ENCODE peak calls at places on chromosomes 16 and 17, in four cellular contexts. One of them, this sample, is unnamed. For H3K4me1, the result is how much of the 10 kb centered on the place peaks cover.

GRCh38 chr17:55354010-55354409 is 67.6 kb downstream of the MMD start:
- DNase-seq in transverse colon: no peak
- DNase-seq in lung: no peak
- DNase-seq in IMR-90: no peak
- DNase-seq in this sample: no peak

GRCh38 chr16:65531475-65531874 is 409.6 kb upstream of the CDH11 start:
- DNase-seq in IMR-90: peak
- DNase-seq in lung: no peak
- DNase-seq in transverse colon: no peak
- DNase-seq in this sample: no peak

GRCh38 chr17:45942284-45942683 is 47.9 kb downstream of the MAPT start:
- DNase-seq in IMR-90: no peak
- DNase-seq in lung: no peak
- DNase-seq in transverse colon: peak
- DNase-seq in this sample: peak

GRCh38 chr16:47358816-47359215 is 102.0 kb downstream of the ITFG1 start:
- DNase-seq in transverse colon: no peak
- DNase-seq in lung: no peak
- DNase-seq in IMR-90: peak
- DNase-seq in this sample: no peak

GRCh38 chr17:71846561-71846960 is 274.3 kb upstream of the SOX9 start:
- DNase-seq in lung: no peak
- DNase-seq in transverse colon: no peak
- DNase-seq in IMR-90: no peak
- DNase-seq in this sample: no peak

GRCh38 chr16:80158766-80159165 is 382.0 kb upstream of the DYNLRB2 start:
- DNase-seq in IMR-90: peak
- DNase-seq in transverse colon: no peak
- DNase-seq in lung: no peak
- DNase-seq in this sample: no peak

GRCh38 chr17:29251969-29252866 is 5.6 kb downstream of the CRYBA1 start:
- DNase-seq in lung: no peak
- DNase-seq in IMR-90: peak
- DNase-seq in transverse colon: no peak
- DNase-seq in this sample: no peak

GRCh38 chr16:31360296-31360695 is 5.3 kb downstream of the ITGAX start:
- DNase-seq in transverse colon: no peak
- DNase-seq in lung: no peak
- DNase-seq in IMR-90: no peak
- DNase-seq in this sample: no peak

GRCh38 chr17:27402943-27403342 is 53.3 kb upstream of the KSR1 start:
- DNase-seq in IMR-90: no peak
- DNase-seq in lung: no peak
- DNase-seq in transverse colon: no peak
- DNase-seq in this sample: no peak

GRCh38 chr17:56795510-56795909 is 38.2 kb downstream of the C17orf67 start:
- DNase-seq in IMR-90: no peak
- DNase-seq in transverse colon: no peak
- DNase-seq in lung: no peak
- DNase-seq in this sample: no peak

GRCh38 chr16:30005341-30006094 is 5.3 kb downstream of the DOC2A start:
- DNase-seq in lung: no peak
- DNase-seq in IMR-90: peak
- DNase-seq in transverse colon: peak
- DNase-seq in this sample: peak

GRCh38 chr17:10247806-10248334 is 49.5 kb upstream of the GAS7 start:
- DNase-seq in IMR-90: no peak
- DNase-seq in transverse colon: no peak
- DNase-seq in lung: no peak
- DNase-seq in this sample: no peak

GRCh38 chr16:4316103-4316731 is 350 bp downstream of the GLIS2 start:
- DNase-seq in transverse colon: no peak
- DNase-seq in lung: no peak
- DNase-seq in IMR-90: no peak
- DNase-seq in this sample: peak

GRCh38 chr16:8859913-8860881 is 8.6 kb downstream of the CARHSP1 start:
- DNase-seq in transverse colon: peak
- DNase-seq in IMR-90: peak
- DNase-seq in lung: no peak
- DNase-seq in this sample: no peak

GRCh38 chr17:55763856-55764255 is 13.0 kb downstream of the PCTP start:
- DNase-seq in IMR-90: no peak
- DNase-seq in lung: no peak
- DNase-seq in transverse colon: no peak
- DNase-seq in this sample: no peak

GRCh38 chr16:28823291-28823718 is 506 bp downstream of the ATXN2L start:
- DNase-seq in transverse colon: no peak
- DNase-seq in IMR-90: no peak
- DNase-seq in lung: no peak
- DNase-seq in this sample: no peak

GRCh38 chr16:68711421-68712139 is 25.5 kb upstream of the CDH1 start:
- DNase-seq in IMR-90: no peak
- DNase-seq in lung: no peak
- DNase-seq in transverse colon: no peak
- DNase-seq in this sample: no peak

GRCh38 chr17:1137465-1137894 is 42.3 kb downstream of the ABR start:
- DNase-seq in transverse colon: peak
- DNase-seq in IMR-90: no peak
- DNase-seq in lung: no peak
- DNase-seq in this sample: peak

GRCh38 chr17:66567234-66568170 is 265.1 kb downstream of the PRKCA start:
- DNase-seq in lung: peak
- DNase-seq in transverse colon: peak
- DNase-seq in IMR-90: peak
- DNase-seq in this sample: peak

GRCh38 chr17:33240397-33240796 is 52.7 kb downstream of the ASIC2 start:
- DNase-seq in lung: no peak
- DNase-seq in transverse colon: no peak
- DNase-seq in IMR-90: no peak
- DNase-seq in this sample: no peak

GRCh38 chr17:82020874-82021727 is 1.6 kb downstream of the CENPX start:
- DNase-seq in lung: peak
- DNase-seq in transverse colon: peak
- DNase-seq in IMR-90: peak
- DNase-seq in this sample: peak

GRCh38 chr16:76653390-76654026 is 376.3 kb downstream of the CNTNAP4 start:
- DNase-seq in IMR-90: peak
- DNase-seq in lung: no peak
- DNase-seq in transverse colon: no peak
- DNase-seq in this sample: no peak

GRCh38 chr17:78343433-78344201 is 16.3 kb downstream of the SOCS3 start:
- DNase-seq in transverse colon: peak
- DNase-seq in lung: peak
- DNase-seq in IMR-90: no peak
- DNase-seq in this sample: peak
- H3K4me3 ChIP-seq in transverse colon: no peak
- H3K4me3 ChIP-seq in lung: no peak
- H3K4me3 ChIP-seq in IMR-90: no peak
- H3K4me3 ChIP-seq in this sample: no peak

GRCh38 chr16:11679941-11680911 is 12.0 kb downstream of the SNN start:
- DNase-seq in lung: no peak
- DNase-seq in IMR-90: no peak
- DNase-seq in transverse colon: no peak
- DNase-seq in this sample: no peak

GRCh38 chr16:11676799-11677198 is 8.5 kb downstream of the SNN start:
- DNase-seq in lung: no peak
- DNase-seq in IMR-90: no peak
- DNase-seq in transverse colon: no peak
- DNase-seq in this sample: no peak

GRCh38 chr16:11679250-11679649 is 11.0 kb downstream of the SNN start:
- DNase-seq in lung: no peak
- DNase-seq in IMR-90: no peak
- DNase-seq in transverse colon: no peak
- DNase-seq in this sample: no peak

GRCh38 chr16:11677451-11677951 is 9.2 kb downstream of the SNN start:
- DNase-seq in IMR-90: peak
- DNase-seq in transverse colon: no peak
- DNase-seq in lung: no peak
- DNase-seq in this sample: no peak

GRCh38 chr16:11677959-11678881 is 10.0 kb downstream of the SNN start:
- DNase-seq in lung: no peak
- DNase-seq in IMR-90: no peak
- DNase-seq in transverse colon: no peak
- DNase-seq in this sample: peak
- H3K4me1 ChIP-seq in lung: under half
- H3K4me1 ChIP-seq in IMR-90: under half
- H3K4me1 ChIP-seq in transverse colon: half or more
- H3K4me1 ChIP-seq in this sample: under half

DNA sequence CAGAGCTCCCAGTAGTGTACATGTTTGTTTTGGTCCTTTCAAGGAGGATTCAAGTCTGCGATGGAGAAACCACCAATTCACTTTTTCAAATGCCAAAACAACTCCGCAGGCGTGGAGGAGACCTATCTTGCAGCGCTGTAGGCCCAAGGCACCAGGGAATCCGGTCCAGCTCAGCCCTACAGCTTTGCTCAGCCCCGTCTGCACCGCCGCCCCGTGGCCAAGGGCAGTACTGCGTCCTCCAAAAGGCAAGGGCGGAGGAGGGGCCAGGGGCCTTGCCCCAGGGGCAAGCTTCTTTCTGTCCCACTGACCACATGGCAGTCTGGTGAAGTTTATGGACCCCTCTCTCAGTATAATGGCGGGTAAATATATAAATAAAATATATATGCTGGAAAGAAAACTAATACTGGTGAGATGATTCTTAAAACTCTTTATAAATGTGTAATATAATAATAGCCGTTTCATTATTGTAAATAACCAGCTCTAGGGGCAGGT is 709 bp upstream of the CD300LG start:
- DNase-seq in IMR-90: peak
- DNase-seq in transverse colon: peak
- DNase-seq in lung: peak
- DNase-seq in this sample: peak
- H3K4me3 ChIP-seq in IMR-90: no peak
- H3K4me3 ChIP-seq in transverse colon: no peak
- H3K4me3 ChIP-seq in lung: no peak
- H3K4me3 ChIP-seq in this sample: no peak

GRCh38 chr17:36939944-36940312 is 2.7 kb downstream of the LHX1 start:
- DNase-seq in transverse colon: no peak
- DNase-seq in lung: no peak
- DNase-seq in IMR-90: no peak
- DNase-seq in this sample: no peak

GRCh38 chr17:36938566-36939058 is 1.3 kb downstream of the LHX1 start:
- DNase-seq in lung: no peak
- DNase-seq in IMR-90: no peak
- DNase-seq in transverse colon: no peak
- DNase-seq in this sample: no peak

GRCh38 chr17:36940313-36941264 is 3.3 kb downstream of the LHX1 start:
- DNase-seq in lung: no peak
- DNase-seq in transverse colon: no peak
- DNase-seq in IMR-90: no peak
- DNase-seq in this sample: no peak

GRCh38 chr17:36937961-36938565 is 788 bp downstream of the LHX1 start:
- DNase-seq in lung: no peak
- DNase-seq in IMR-90: peak
- DNase-seq in transverse colon: no peak
- DNase-seq in this sample: peak

DNA sequence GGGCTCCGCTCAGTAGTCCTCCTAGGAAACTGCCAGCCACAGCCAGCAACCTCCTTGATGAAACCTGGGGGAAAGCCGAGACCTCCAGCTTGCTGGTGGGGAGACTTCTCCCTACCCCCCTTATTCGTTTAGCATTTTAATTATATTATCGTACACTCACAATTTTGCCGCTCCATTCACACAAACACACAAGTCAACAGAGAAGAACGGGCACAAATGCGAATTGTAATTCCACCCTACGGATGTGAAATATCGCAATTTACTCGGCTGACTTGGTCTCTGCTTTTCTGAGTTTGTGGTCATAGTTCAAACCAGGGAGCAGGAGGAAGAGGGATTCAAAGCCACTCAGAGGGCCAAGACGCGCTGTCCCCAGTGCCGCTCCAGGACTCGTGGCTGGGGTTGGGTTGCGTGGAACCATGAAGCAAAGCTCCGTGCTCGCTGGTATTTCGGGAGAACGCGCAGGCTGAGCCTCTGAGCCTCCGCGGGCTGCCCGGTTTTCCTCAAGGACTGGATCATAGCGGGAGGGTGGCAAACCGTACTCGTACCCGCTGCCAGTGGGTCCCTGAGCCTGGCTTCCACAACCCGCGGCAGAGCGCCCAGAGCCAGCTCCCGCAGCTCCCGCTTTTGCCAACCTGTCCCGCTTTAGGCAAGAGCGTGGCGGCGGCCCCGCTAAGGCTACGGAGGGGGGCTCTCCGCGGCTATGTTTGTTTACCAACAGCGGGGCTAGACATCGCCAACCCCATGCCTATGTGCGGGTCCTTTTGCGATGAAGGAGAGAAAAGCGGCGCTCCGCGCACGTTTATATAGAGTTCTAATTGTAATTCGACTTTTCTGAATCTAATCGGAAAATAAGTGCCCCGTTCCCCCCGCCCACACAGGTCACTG is 2.0 kb downstream of the LHX1 start:
- DNase-seq in lung: no peak
- DNase-seq in IMR-90: no peak
- DNase-seq in transverse colon: no peak
- DNase-seq in this sample: no peak
- H3K4me1 ChIP-seq in lung: under half
- H3K4me1 ChIP-seq in IMR-90: under half
- H3K4me1 ChIP-seq in transverse colon: half or more
- H3K4me1 ChIP-seq in this sample: half or more

GRCh38 chr16:88534731-88535141 is 35.5 kb upstream of the ZC3H18 start:
- DNase-seq in transverse colon: peak
- DNase-seq in IMR-90: peak
- DNase-seq in lung: no peak
- DNase-seq in this sample: peak

GRCh38 chr16:88532434-88533241 is 37.6 kb upstream of the ZC3H18 start:
- DNase-seq in IMR-90: no peak
- DNase-seq in lung: no peak
- DNase-seq in transverse colon: no peak
- DNase-seq in this sample: no peak

GRCh38 chr16:88535181-88535856 is 34.9 kb upstream of the ZC3H18 start:
- DNase-seq in transverse colon: no peak
- DNase-seq in lung: no peak
- DNase-seq in IMR-90: no peak
- DNase-seq in this sample: no peak

GRCh38 chr16:88533381-88533831 is 36.8 kb upstream of the ZC3H18 start:
- DNase-seq in transverse colon: no peak
- DNase-seq in lung: no peak
- DNase-seq in IMR-90: peak
- DNase-seq in this sample: peak

DNA sequence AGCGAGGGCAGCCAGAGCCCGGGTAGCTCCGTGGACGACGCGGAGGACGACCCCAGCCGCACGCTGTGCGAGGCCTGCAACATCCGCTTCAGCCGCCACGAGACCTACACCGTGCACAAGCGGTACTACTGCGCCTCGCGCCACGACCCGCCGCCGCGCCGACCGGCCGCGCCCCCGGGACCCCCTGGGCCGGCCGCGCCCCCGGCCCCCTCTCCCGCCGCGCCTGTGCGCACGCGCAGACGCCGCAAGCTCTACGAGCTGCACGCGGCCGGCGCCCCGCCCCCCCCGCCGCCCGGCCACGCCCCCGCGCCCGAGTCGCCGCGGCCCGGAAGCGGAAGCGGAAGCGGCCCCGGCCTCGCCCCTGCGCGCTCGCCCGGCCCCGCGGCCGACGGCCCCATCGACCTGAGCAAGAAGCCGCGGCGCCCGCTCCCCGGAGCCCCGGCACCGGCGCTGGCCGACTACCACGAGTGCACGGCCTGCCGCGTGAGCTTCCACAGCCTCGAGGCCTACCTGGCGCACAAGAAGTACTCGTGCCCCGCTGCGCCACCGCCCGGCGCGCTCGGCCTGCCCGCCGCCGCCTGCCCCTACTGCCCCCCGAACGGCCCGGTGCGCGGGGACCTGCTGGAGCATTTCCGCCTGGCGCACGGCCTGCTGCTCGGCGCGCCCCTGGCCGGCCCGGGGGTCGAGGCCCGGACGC is 36.1 kb upstream of the ZC3H18 start:
- DNase-seq in IMR-90: peak
- DNase-seq in lung: peak
- DNase-seq in transverse colon: peak
- DNase-seq in this sample: peak
- H3K4me3 ChIP-seq in IMR-90: peak
- H3K4me3 ChIP-seq in lung: peak
- H3K4me3 ChIP-seq in transverse colon: peak
- H3K4me3 ChIP-seq in this sample: peak

This sample was measured in thyroid gland.